ENCODE peak calls at places on chromosomes 16 and 17, in six cellular contexts. R is IMR-90; L is astrocyte of the spinal cord; M is NCI-H226; X is stimulated activated naive CD4-positive, alpha-beta T cell; P is HTR-8/SVneo. U is an unnamed sample.

GRCh38 chr17:20999044-20999573 is 43.7 kb downstream of the USP22 start:
- DNase-seq in R (no peak), L (no peak), X (no peak), P (no peak), M (no peak), U (no peak)

GRCh38 chr16:81585785-81586184 is 141.2 kb downstream of the CMIP start:
- DNase-seq in P (peak), L (no peak), M (no peak), R (no peak), X (no peak), U (no peak)

GRCh38 chr16:15529673-15530072 is 95.3 kb downstream of the BMERB1 start:
- DNase-seq in X (no peak), R (no peak), P (no peak), M (no peak), L (no peak), U (no peak)

GRCh38 chr17:75922963-75923874 is 17.6 kb downstream of the FBF1 start:
- DNase-seq in R (no peak), P (no peak), X (no peak), M (no peak), L (no peak), U (no peak)

GRCh38 chr17:45019177-45019711 is 32.2 kb downstream of the DCAKD start:
- DNase-seq in X (peak), L (no peak), P (peak), R (peak), M (peak), U (peak)

GRCh38 chr16:69130461-69130860 is 1.9 kb downstream of the CHTF8 start:
- DNase-seq in P (no peak), R (no peak), L (no peak), X (no peak), M (no peak), U (no peak)

GRCh38 chr17:34996422-34997029 is 16.2 kb downstream of the LIG3 start:
- DNase-seq in L (no peak), X (no peak), R (no peak), P (no peak), M (no peak), U (no peak)

GRCh38 chr17:80071116-80071980 is 30.0 kb upstream of the GAA start:
- DNase-seq in L (peak), P (no peak), X (no peak), M (no peak), R (peak), U (no peak)

GRCh38 chr16:19868421-19868820 is 16.2 kb downstream of the GPRC5B start:
- DNase-seq in M (no peak), X (no peak), L (no peak), P (no peak), R (no peak), U (no peak)

GRCh38 chr17:13001991-13002615 is 15.7 kb downstream of the ELAC2 start:
- DNase-seq in M (no peak), L (no peak), R (peak), P (no peak), X (no peak), U (no peak)

GRCh38 chr17:76262732-76263344 is 2.3 kb upstream of the UBALD2 start:
- DNase-seq in R (no peak), M (no peak), L (no peak), P (no peak), X (no peak), U (peak)

GRCh38 chr17:78379134-78379497 is 667 bp downstream of the PGS1 start:
- DNase-seq in R (peak), M (peak), X (no peak), P (no peak), L (peak), U (no peak)

GRCh38 chr16:72990003-72990521 is 57.9 kb downstream of the ZFHX3 start:
- DNase-seq in M (peak), P (peak), L (peak), X (no peak), R (peak), U (no peak)

GRCh38 chr17:35817196-35817595 is 7.9 kb downstream of the TAF15 start:
- DNase-seq in M (no peak), P (no peak), X (no peak), R (peak), L (no peak), U (no peak)

GRCh38 chr16:55489956-55490265 is 10.9 kb downstream of the MMP2 start:
- DNase-seq in R (no peak), X (no peak), P (no peak), L (no peak), M (no peak), U (no peak)

GRCh38 chr17:77115510-77115909 is 25.3 kb upstream of the SEC14L1 start:
- DNase-seq in X (no peak), L (no peak), R (no peak), P (no peak), M (no peak), U (no peak)

GRCh38 chr17:77863814-77864161 is 94.7 kb upstream of the TNRC6C start:
- DNase-seq in R (no peak), M (no peak), X (no peak), P (no peak), L (no peak), U (no peak)

GRCh38 chr17:77419547-77420475 is 279.0 kb downstream of the SEC14L1 start:
- DNase-seq in M (peak), X (no peak), P (peak), R (peak), L (peak), U (peak)

GRCh38 chr16:583815-584591 is 5.9 kb upstream of the RAB40C start:
- DNase-seq in M (no peak), X (no peak), L (no peak), R (no peak), P (no peak), U (no peak)

GRCh38 chr16:51326131-51326856 is 175.2 kb upstream of the SALL1 start:
- DNase-seq in X (no peak), R (peak), P (no peak), L (peak), M (no peak), U (no peak)